ENCODE peak calls at places on chromosomes 5 and 9, in six cellular contexts. R is Peyer's patch, T is H9, B is WERI-Rb-1, S is astrocyte of the spinal cord, Y is sigmoid colon. K is an unnamed sample.
A peak's percentile ranks its signal among the peaks of the same experiment; 100 is the strongest.

GRCh38 chr5:6377582-6378127 is 692 bp downstream of the MED10 start:
- DNase-seq in S (no peak), Y (no peak), B (no peak), T (peak; percentile 5), R (no peak), K (no peak)

GRCh38 chr9:100430286-100430940 is 3.5 kb downstream of the MSANTD3 start:
- DNase-seq in R (no peak), Y (no peak), B (no peak), S (no peak), T (no peak), K (no peak)

GRCh38 chr5:62722360-62722759 is 143.7 kb downstream of the LRRC70 start:
- DNase-seq in B (no peak), R (no peak), Y (no peak), S (no peak), T (peak; percentile 32), K (no peak)

GRCh38 chr5:10310073-10310779 is 2.5 kb upstream of the CMBL start:
- DNase-seq in R (peak; percentile 65), T (peak; percentile 57), B (no peak), Y (no peak), S (peak; percentile 79), K (no peak)

GRCh38 chr9:69120380-69121154 is 53.5 kb upstream of the TJP2 start:
- DNase-seq in B (peak; percentile 66), R (peak; percentile 90), T (peak; percentile 96), S (no peak), Y (no peak), K (peak; percentile 48)

GRCh38 chr5:147551677-147552076 is 41.8 kb upstream of the DPYSL3 start:
- DNase-seq in T (no peak), R (no peak), B (no peak), Y (no peak), S (peak; percentile 9), K (no peak)

GRCh38 chr9:137550241-137550621 is at the start of gene PNPLA7:
- DNase-seq in R (peak; percentile 89), S (peak; percentile 60), T (peak; percentile 86), Y (peak; percentile 95), B (peak; percentile 86), K (peak; percentile 74)

GRCh38 chr9:16540996-16541668 is 329.3 kb downstream of the BNC2 start:
- DNase-seq in R (no peak), T (no peak), S (peak; percentile 71), Y (no peak), B (no peak), K (no peak)

GRCh38 chr5:149036168-149036567 is 26.7 kb downstream of the SH3TC2 start:
- DNase-seq in S (no peak), R (no peak), B (no peak), T (no peak), Y (no peak), K (no peak)

GRCh38 chr5:115733607-115734006 is 82.9 kb downstream of the CDO1 start:
- DNase-seq in B (no peak), R (no peak), S (no peak), Y (no peak), T (no peak), K (no peak)

GRCh38 chr9:32427111-32427873 is 42.8 kb downstream of the ACO1 start:
- DNase-seq in R (peak; percentile 56), T (no peak), S (peak; percentile 9), B (no peak), Y (no peak), K (no peak)

GRCh38 chr5:32285489-32286138 is 27.1 kb downstream of the MTMR12 start:
- DNase-seq in T (no peak), R (no peak), B (no peak), Y (no peak), S (no peak), K (no peak)

GRCh38 chr5:73280821-73281746 is 108.1 kb downstream of the TMEM174 start:
- DNase-seq in S (peak; percentile 88), B (no peak), R (no peak), T (no peak), Y (no peak), K (no peak)

GRCh38 chr5:81980598-81981260 is 8.9 kb downstream of the ATG10 start:
- DNase-seq in S (no peak), Y (no peak), T (peak; percentile 43), R (no peak), B (no peak), K (no peak)

GRCh38 chr5:90408571-90409317 is 812 bp downstream of the CETN3 start:
- DNase-seq in T (no peak), R (no peak), S (no peak), B (no peak), Y (no peak), K (peak; percentile 7)

GRCh38 chr5:167489202-167489601 is 802.2 kb upstream of the WWC1 start:
- DNase-seq in T (no peak), R (no peak), Y (no peak), S (peak; percentile 48), B (no peak), K (no peak)

GRCh38 chr5:88778736-88779135 is 104.2 kb downstream of the MEF2C start:
- DNase-seq in T (no peak), S (no peak), R (no peak), Y (no peak), B (no peak), K (no peak)

GRCh38 chr9:15271403-15271802 is 35.6 kb downstream of the TTC39B start:
- DNase-seq in S (no peak), R (no peak), T (no peak), B (no peak), Y (no peak), K (no peak)

GRCh38 chr9:83266618-83267543 is 203.9 kb upstream of the RASEF start:
- DNase-seq in T (no peak), S (no peak), Y (no peak), B (no peak), R (peak; percentile 51), K (no peak)

GRCh38 chr5:74765201-74765600 is 1.7 kb downstream of the GFM2 start:
- DNase-seq in R (no peak), B (no peak), S (peak; percentile 15), Y (no peak), T (no peak), K (no peak)

GRCh38 chr9:38437193-38437823 is 13.1 kb upstream of the IGFBPL1 start:
- DNase-seq in Y (no peak), S (peak; percentile 56), B (no peak), R (no peak), T (no peak), K (no peak)

GRCh38 chr5:115895821-115896220 is 54.1 kb downstream of the AP3S1 start:
- DNase-seq in Y (no peak), R (no peak), T (no peak), B (no peak), S (peak; percentile 47), K (no peak)

GRCh38 chr9:35656841-35657326 is 935 bp downstream of the RMRP start:
- DNase-seq in B (no peak), T (no peak), S (no peak), R (no peak), Y (no peak), K (no peak)

GRCh38 chr5:27963050-27963783 is 924.8 kb upstream of the CDH9 start:
- DNase-seq in R (no peak), S (no peak), B (no peak), Y (no peak), T (no peak), K (no peak)

GRCh38 chr9:21137020-21137419 is 4.6 kb downstream of the IFNW1 start:
- DNase-seq in Y (no peak), S (no peak), R (no peak), T (no peak), B (no peak), K (no peak)

GRCh38 chr9:21135736-21136135 is 5.9 kb downstream of the IFNW1 start:
- DNase-seq in S (no peak), Y (no peak), T (no peak), B (no peak), R (no peak), K (no peak)

GRCh38 chr9:21144620-21145019 is 3.0 kb upstream of the IFNW1 start:
- DNase-seq in T (no peak), Y (no peak), B (no peak), R (no peak), S (no peak), K (no peak)

DNA sequence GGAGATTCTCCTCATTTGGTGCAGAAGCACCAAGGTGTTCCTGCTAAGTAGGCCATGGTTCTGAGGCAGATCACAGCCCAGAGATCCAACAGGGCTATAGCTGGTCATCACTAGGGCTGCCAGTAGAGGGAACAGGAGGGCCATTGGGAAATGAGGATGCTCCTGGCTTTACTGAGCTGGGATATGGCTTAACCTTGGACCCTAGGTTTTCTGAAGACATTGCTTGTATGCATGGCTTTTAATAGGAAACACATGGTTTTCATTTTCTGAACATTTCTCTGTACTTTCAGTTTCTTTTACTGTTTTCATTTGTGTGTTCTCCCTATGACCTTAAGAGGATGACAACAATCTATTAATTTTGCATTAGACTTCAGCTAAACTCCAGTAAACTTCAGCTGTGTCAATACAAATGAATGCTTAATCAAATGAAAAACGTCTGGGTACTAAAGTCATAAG is at the start of gene IFNW1:
- DNase-seq in T (no peak), S (no peak), Y (no peak), B (no peak), R (no peak), K (no peak)
- TF ChIP-seq CTCF in T (peak; percentile 55), S (peak; percentile 35), Y (no peak), B (peak; percentile 25), R (no peak), K (no peak)

DNA sequence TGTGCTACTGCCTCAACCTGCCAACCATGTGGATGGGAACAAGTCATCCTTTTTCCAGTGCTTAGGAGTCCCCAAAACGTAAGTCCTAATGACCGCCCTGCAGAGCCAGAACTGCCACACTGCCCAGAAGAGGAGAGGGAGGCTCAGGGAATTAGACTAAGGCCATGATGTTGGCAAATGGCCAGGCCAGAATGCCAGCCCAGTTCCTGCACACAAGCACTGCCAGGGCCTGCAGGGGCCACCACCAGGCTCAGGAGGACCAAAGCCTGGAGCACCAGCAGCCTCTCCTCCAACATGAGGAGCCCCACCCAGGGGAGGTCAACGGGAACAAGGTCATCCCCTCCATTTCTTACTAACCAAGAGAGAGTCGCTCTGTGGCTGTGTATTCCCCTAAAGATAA is 127.3 kb downstream of the ADAMTS2 start:
- DNase-seq in Y (no peak), B (no peak), R (no peak), T (no peak), S (no peak), K (no peak)
- TF ChIP-seq CTCF in Y (no peak), B (no peak), R (no peak), T (no peak), S (no peak), K (no peak)

GRCh38 chr9:18240213-18240612 is 233.7 kb upstream of the ADAMTSL1 start:
- DNase-seq in S (no peak), Y (no peak), T (no peak), R (no peak), B (no peak), K (no peak)

GRCh38 chr9:18250051-18250450 is 223.9 kb upstream of the ADAMTSL1 start:
- DNase-seq in T (no peak), B (no peak), S (no peak), R (no peak), Y (no peak), K (no peak)

DNA sequence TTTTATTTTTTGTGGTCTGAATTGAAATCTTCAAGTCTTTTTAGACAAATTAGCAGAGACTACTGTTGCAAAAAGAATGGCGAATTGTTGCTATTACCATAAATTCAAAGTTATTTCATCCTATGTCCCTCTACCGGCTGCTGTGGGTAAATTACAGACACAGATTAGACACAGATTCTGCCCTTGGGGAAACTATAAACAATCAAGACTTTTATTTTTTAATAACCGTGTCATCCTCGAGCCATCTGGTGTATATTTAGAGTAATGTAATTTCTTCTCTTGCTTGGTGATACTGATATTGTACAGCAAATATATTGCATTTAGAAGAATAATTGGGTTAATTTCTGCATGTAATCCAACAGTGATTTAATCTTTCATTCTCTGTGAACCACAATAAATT is 228.0 kb upstream of the ADAMTSL1 start:
- DNase-seq in T (no peak), R (no peak), S (no peak), Y (no peak), B (no peak), K (no peak)
- TF ChIP-seq CTCF in T (no peak), R (no peak), S (peak; percentile 43), Y (no peak), B (no peak), K (no peak)

GRCh38 chr5:159113405-159113804 is 13.7 kb upstream of the EBF1 start:
- DNase-seq in T (no peak), R (no peak), B (no peak), Y (no peak), S (no peak), K (no peak)
- TF ChIP-seq CTCF in T (no peak), R (no peak), B (no peak), Y (no peak), S (no peak), K (no peak)